ENCODE peak calls at places on chromosomes 4 and X, in five cellular contexts. H is thoracic aorta, K is OCI-LY7, Y is cardiac muscle cell, U is ovary. Z is an unnamed sample. For H3K36me3, the result is how much of the 10 kb centered on the place peaks cover.

GRCh38 chr4:96097040-96097607 is 257.2 kb downstream of the PDHA2 start:
- DNase-seq in H (no peak), U (no peak), K (no peak), Y (peak), Z (no peak)

GRCh38 chrX:31679861-31680260 is 608.0 kb upstream of the FTHL17 start:
- DNase-seq in Y (no peak), H (no peak), U (no peak), K (no peak), Z (no peak)

GRCh38 chr4:166318810-166319525 is 445.9 kb downstream of the TLL1 start:
- DNase-seq in Y (peak), K (no peak), U (no peak), H (no peak), Z (no peak)

GRCh38 chr4:122764808-122765189 is 32.3 kb downstream of the BBS12 start:
- DNase-seq in U (no peak), H (no peak), K (no peak), Y (peak), Z (no peak)

GRCh38 chrX:129777218-129777768 is 2.5 kb upstream of the SASH3 start:
- DNase-seq in Y (no peak), K (peak), U (no peak), H (no peak), Z (no peak)

GRCh38 chrX:63350551-63350950 is 581 bp downstream of the SPIN4 start:
- DNase-seq in Y (peak), U (peak), K (peak), H (no peak), Z (no peak)

GRCh38 chr4:77045490-77045889 is 30.3 kb downstream of the CCNI start:
- DNase-seq in U (no peak), K (no peak), H (no peak), Y (peak), Z (no peak)

GRCh38 chr4:176376032-176376614 is 56.4 kb downstream of the SPCS3 start:
- DNase-seq in K (peak), H (no peak), Y (peak), U (no peak), Z (no peak)

GRCh38 chr4:60463846-60464502 is 736.2 kb upstream of the ADGRL3 start:
- DNase-seq in Y (no peak), H (no peak), K (no peak), U (no peak), Z (no peak)

GRCh38 chrX:136030357-136031225 is 45.4 kb downstream of the SLC9A6 start:
- DNase-seq in H (no peak), U (no peak), Y (peak), K (no peak), Z (no peak)

GRCh38 chr4:173652283-173652931 is 122.4 kb upstream of the HAND2 start:
- DNase-seq in K (peak), U (no peak), Y (no peak), H (no peak), Z (no peak)

GRCh38 chr4:88843067-88843723 is 145.6 kb upstream of the NAP1L5 start:
- DNase-seq in K (no peak), H (no peak), U (no peak), Y (no peak), Z (no peak)

GRCh38 chr4:84681488-84682274 is 98.8 kb downstream of the CDS1 start:
- DNase-seq in U (no peak), K (no peak), H (no peak), Y (peak), Z (no peak)

GRCh38 chr4:11468901-11469300 is 40.2 kb upstream of the HS3ST1 start:
- DNase-seq in H (no peak), U (no peak), K (no peak), Y (no peak), Z (no peak)

GRCh38 chr4:3476936-3477749 is 14.0 kb downstream of the DOK7 start:
- DNase-seq in H (no peak), Y (no peak), U (no peak), K (no peak), Z (no peak)
- H3K36me3 ChIP-seq in H (under half), Y (under half), U (under half), K (under half), Z (under half)

GRCh38 chrX:18873189-18873791 is 110.6 kb downstream of the PHKA2 start:
- DNase-seq in Y (peak), U (no peak), K (no peak), H (no peak), Z (peak)

GRCh38 chrX:18872621-18873020 is 111.3 kb downstream of the PHKA2 start:
- DNase-seq in K (no peak), H (no peak), Y (no peak), U (no peak), Z (no peak)

GRCh38 chrX:18875256-18875878 is 108.5 kb downstream of the PHKA2 start:
- DNase-seq in H (no peak), Y (no peak), U (no peak), K (no peak), Z (no peak)

GRCh38 chrX:18873836-18874235 is 110.1 kb downstream of the PHKA2 start:
- DNase-seq in K (no peak), U (no peak), H (no peak), Y (no peak), Z (no peak)

GRCh38 chrX:18874560-18875255 is 109.2 kb downstream of the PHKA2 start:
- DNase-seq in K (no peak), U (no peak), Y (no peak), H (no peak), Z (no peak)
- H3K4me3 ChIP-seq in K (no peak), U (no peak), Y (no peak), H (no peak), Z (no peak)

GRCh38 chr4:185194924-185195632 is 8.7 kb downstream of the CFAP97 start:
- DNase-seq in U (no peak), H (no peak), K (no peak), Y (no peak), Z (no peak)
- H3K36me3 ChIP-seq in U (under half), H (under half), K (under half), Y (under half), Z (under half)

DNA sequence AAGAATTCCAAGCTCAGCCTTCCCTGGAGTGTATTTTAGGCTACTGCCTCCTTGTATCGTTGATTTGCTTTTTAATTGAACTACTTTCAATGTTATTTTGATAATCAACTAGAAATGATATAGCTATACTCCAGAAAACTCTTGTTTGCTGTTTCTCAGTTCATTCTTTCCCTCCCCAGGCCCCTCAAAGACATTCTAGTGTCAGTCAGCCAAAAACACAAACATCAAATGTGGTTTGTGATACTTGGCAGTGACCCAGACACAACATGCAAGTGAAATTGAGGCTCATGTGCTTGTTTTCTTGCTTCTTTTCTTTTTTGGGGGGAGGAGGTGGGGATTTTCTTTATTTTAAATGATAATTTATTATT is 7.6 kb downstream of the FAT4 start:
- DNase-seq in Y (peak), U (no peak), H (no peak), K (no peak), Z (peak)
- H3K4me3 ChIP-seq in Y (no peak), U (no peak), H (peak), K (no peak), Z (peak)

GRCh38 chr4:10099521-10100325 is 16.9 kb downstream of the WDR1 start:
- DNase-seq in H (no peak), U (no peak), Y (no peak), K (no peak), Z (no peak)
- H3K36me3 ChIP-seq in H (half or more), U (under half), Y (under half), K (half or more), Z (under half)

GRCh38 chrX:134622813-134623185 is 35.5 kb downstream of the PLAC1 start:
- DNase-seq in K (no peak), H (no peak), Y (peak), U (no peak), Z (no peak)

GRCh38 chrX:134619838-134620237 is 38.4 kb downstream of the PLAC1 start:
- DNase-seq in U (no peak), K (no peak), H (no peak), Y (no peak), Z (no peak)

GRCh38 chrX:134624046-134624430 is 34.2 kb downstream of the PLAC1 start:
- DNase-seq in H (no peak), K (no peak), U (no peak), Y (no peak), Z (no peak)

GRCh38 chrX:134623293-134624045 is 34.8 kb downstream of the PLAC1 start:
- DNase-seq in K (no peak), Y (peak), H (no peak), U (no peak), Z (no peak)

DNA sequence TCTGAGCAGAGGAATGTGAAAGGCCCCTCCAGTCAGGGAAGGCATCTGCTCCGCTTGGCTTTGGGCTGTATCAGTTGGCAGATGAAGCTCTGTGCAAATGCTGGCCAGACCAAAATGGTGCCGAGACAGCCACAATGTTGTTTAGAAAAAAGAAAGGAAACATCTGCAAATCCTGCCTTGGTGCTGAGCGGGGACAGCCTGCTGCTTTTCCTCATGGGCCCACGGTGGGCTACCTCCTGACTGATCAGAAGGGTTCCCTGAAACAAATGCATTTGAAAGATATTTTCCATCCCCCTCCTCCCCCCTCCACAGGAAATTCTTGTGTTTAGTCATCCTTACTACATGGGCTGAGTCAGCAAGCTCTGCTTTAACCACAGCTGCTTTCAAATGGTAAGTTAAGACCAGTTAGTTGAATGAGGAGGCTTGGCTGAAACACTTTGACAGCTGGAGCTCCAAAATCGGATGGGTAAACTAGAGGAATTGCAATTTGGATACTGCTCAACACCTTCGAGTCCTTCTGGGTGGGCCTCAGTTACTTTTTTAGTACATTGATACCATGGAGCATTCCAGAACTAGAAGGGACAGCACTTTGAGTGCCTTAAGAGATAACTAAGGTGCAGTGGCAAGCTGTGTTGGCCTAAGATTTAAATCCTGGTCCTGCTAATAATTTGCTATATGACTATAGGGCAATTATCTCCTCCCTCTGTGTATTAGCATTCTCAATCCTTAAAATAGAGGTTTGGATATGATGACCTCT is 36.0 kb downstream of the PLAC1 start:
- DNase-seq in H (no peak), U (no peak), Y (peak), K (no peak), Z (peak)
- H3K4me3 ChIP-seq in H (peak), U (no peak), Y (no peak), K (no peak), Z (peak)

DNA sequence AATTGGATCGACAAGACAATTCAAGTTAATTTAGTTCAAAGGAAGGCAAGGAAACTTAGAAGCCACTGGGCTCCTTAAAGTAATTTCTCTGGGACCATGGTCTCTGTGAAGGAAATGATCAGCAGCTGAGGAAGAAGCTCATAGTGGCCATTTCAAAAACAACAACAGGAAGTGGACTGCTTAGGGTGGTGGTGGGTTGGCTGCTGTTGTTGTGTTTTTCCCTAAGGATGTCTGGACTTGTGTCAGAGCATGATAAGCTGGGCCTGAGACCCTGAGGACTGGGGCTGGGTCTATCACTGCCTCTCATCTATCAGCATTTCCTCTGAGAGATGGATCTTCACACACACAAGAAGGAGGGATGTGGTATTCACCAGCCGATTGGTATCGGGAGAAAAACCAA is 18.3 kb downstream of the KDR start:
- DNase-seq in H (no peak), K (no peak), Y (no peak), U (no peak), Z (no peak)
- H3K36me3 ChIP-seq in H (under half), K (under half), Y (half or more), U (under half), Z (under half)

DNA sequence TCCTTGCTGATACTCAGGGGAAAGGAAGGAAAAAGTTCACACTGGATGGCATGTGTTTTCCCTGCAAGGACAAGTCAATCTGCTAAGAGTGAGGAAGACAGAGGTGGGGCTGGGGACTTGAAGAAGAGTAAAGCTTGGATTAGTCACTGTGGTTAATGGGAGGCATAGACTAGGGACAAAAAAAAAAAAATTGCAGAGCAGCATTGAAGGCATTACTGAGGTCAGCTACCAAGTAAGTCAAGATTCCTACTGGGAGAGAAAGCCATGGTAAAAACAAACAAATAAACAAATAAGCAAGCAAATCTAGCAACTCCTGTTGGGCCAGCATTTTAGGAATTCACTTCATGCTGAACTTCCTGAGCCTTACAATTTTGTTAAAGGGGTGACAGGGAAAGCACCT is 58.2 kb upstream of the GPC4 start:
- DNase-seq in K (no peak), H (no peak), U (no peak), Y (no peak), Z (no peak)
- H3K4me3 ChIP-seq in K (no peak), H (no peak), U (no peak), Y (no peak), Z (no peak)

GRCh38 chr4:119240568-119240967 is 28.1 kb downstream of the USP53 start:
- DNase-seq in K (no peak), U (no peak), H (no peak), Y (no peak), Z (no peak)
- H3K36me3 ChIP-seq in K (under half), U (under half), H (under half), Y (under half), Z (under half)